ENCODE peak calls at places on chromosome 14, in nine cellular contexts. O, Z, N, J, W, S, X, R and Q are unnamed samples.

GRCh38 chr14:68655961-68656360 is 136.9 kb downstream of the ZFP36L1 start:
- DNase-seq in X (no peak), Z (no peak), O (no peak), S (no peak), J (peak), W (peak), R (no peak), N (peak), Q (no peak)

GRCh38 chr14:78987006-78987405 is 816.8 kb downstream of the NRXN3 start:
- DNase-seq in X (no peak), Z (no peak), J (no peak), W (no peak), S (peak), N (no peak), R (no peak), O (no peak), Q (no peak)

GRCh38 chr14:67586302-67586701 is 13.8 kb downstream of the PIGH start:
- DNase-seq in Z (no peak), W (no peak), R (no peak), O (no peak), J (no peak), S (no peak), X (no peak), N (no peak), Q (no peak)

GRCh38 chr14:20632831-20633771 is 8.4 kb downstream of the OR6S1 start:
- DNase-seq in X (peak), J (no peak), S (peak), W (peak), R (peak), N (no peak), O (peak), Z (peak), Q (peak)

GRCh38 chr14:25349269-25349668 is 299.3 kb upstream of the STXBP6 start:
- DNase-seq in X (no peak), S (no peak), Z (no peak), R (no peak), J (no peak), W (no peak), N (no peak), O (no peak), Q (no peak)

GRCh38 chr14:31692376-31692781 is 131.2 kb downstream of the NUBPL start:
- DNase-seq in X (peak), O (no peak), N (no peak), W (no peak), Z (no peak), R (no peak), S (no peak), J (no peak), Q (no peak)

GRCh38 chr14:69039287-69039628 is 60.2 kb upstream of the ACTN1 start:
- DNase-seq in S (no peak), N (no peak), O (no peak), R (no peak), J (no peak), Z (no peak), X (peak), W (peak), Q (no peak)

GRCh38 chr14:77270361-77271112 is 469 bp downstream of the NGB start:
- DNase-seq in R (no peak), W (no peak), X (no peak), S (peak), N (no peak), Z (no peak), J (no peak), O (no peak), Q (no peak)

GRCh38 chr14:59435106-59435505 is 30.1 kb downstream of the GPR135 start:
- DNase-seq in X (no peak), Z (no peak), W (no peak), S (no peak), R (no peak), O (no peak), N (no peak), J (no peak), Q (no peak)

GRCh38 chr14:104106471-104106991 is 21.0 kb downstream of the ASPG start:
- DNase-seq in R (no peak), S (no peak), O (peak), Z (no peak), N (no peak), X (no peak), W (no peak), J (no peak), Q (no peak)

DNA sequence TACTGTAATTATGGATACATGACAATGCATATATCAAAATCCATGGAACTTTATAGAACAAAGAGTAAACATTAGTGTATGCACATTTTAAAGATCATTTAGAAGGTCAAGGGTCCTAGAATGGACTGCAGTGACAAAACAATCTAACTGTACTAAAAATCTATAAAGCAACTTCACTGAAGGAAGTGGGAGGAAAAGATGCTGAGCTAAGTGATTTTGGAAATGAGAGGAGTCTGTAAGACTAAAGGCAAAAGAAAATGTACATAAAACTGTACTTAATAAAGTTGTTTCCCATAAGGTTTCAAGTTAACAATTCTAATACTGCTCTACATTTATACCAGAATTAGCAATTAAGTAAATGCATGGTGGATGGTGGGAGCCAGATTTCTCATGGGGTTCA is 46.9 kb upstream of the HIF1A start:
- DNase-seq in S (no peak), O (no peak), J (no peak), Z (no peak), N (no peak), R (no peak), X (no peak), W (no peak), Q (no peak)
- H3K27ac ChIP-seq in S (no peak), O (no peak), J (no peak), Z (no peak), N (no peak), R (no peak), X (no peak), W (no peak), Q (no peak)

DNA sequence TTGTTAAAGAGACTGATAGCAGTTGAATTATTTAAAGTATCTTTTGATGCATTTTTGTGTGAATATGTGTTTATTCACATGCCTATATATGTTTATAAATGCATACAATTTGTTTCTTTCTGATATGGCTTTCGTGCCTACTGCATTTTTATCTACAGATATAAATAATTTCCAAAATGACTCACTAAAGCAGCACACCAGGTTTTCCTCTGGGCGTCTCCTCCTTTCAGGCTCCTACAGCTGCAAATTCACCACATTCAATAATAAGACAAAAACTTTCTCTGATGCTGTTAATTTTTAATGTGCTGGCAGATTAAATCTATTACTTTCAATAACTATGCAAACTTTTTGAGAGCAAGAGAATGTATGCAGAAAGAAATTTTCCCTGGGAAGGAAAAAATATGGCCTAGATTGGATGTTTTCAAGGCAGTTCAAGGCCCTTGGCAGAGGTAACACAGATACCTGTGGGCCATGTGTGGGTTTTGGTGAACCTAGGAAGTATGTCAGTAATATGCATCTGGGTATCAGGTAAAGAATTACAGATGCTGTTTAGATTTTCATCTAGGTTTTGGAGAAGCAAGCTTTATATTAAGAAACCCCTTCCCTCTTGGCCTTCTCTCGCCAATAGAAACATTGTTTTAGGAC is 381.8 kb downstream of the EGLN3 start:
- DNase-seq in J (no peak), R (no peak), O (no peak), Z (no peak), S (no peak), W (no peak), N (no peak), X (no peak), Q (no peak)
- H3K27ac ChIP-seq in J (no peak), R (no peak), O (no peak), Z (no peak), S (no peak), W (no peak), N (no peak), X (no peak), Q (no peak)

DNA sequence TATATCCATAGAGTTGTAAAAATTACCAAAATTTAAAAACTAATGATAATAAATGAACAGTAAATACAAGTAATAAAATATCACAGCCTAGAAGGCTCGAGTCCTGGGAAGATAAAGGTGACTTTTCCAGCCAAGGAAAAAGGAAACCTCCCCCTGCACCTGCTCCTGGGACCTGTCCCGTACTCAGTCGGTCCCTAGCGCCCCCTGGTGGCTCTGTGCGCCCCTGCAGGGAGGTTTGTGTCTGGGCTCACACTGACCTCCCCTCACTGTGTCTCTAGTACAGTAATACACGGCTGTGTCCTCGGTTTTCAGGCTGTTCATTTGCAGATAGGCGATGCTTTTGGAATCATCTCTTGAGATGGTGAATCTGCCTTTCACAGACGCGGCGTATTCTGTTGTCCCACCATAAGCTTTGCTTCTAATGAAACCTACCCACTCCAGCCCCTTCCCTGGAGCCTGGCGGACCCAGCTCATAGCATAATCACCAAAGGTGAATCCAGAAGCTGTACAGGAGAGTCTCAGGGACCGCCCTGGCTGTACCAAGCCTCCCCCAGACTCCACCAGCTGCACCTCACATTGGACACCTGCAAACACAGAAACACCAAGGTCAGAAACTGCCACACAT is 1030.4 kb downstream of the TMEM121 start:
- DNase-seq in J (no peak), O (peak), W (peak), R (peak), N (no peak), X (no peak), S (peak), Z (peak), Q (no peak)
- H3K27ac ChIP-seq in J (no peak), O (no peak), W (no peak), R (no peak), N (no peak), X (no peak), S (no peak), Z (no peak), Q (no peak)

DNA sequence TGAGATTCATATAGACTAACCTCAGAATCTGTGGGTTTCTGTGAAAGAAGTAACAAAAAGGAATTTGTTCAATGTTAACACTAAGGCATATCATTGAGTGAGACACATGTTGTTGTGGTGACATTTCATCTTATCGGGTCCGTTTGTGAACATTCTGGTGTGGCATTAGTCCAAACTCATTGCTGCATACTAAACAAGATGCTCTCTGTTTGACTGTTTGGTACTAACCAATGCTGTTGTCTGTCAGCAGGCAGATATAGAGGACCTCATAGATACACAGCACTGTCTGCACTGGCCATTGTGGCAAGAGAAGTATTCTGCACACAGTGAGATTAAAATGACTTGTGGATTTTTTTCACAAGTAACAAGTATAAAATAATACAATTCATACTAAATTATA is 41.2 kb downstream of the SLC25A21 start:
- DNase-seq in N (no peak), R (no peak), X (no peak), Z (no peak), S (no peak), J (no peak), W (no peak), O (no peak), Q (no peak)
- H3K27ac ChIP-seq in N (no peak), R (no peak), X (no peak), Z (no peak), S (no peak), J (no peak), W (no peak), O (no peak), Q (no peak)

GRCh38 chr14:75069021-75069810 is at the start of gene ZC2HC1C:
- DNase-seq in W (peak), Z (peak), N (peak), X (peak), J (peak), O (peak), R (peak), S (peak), Q (peak)

GRCh38 chr14:75070383-75070782 is 942 bp downstream of the ZC2HC1C start:
- DNase-seq in X (no peak), N (no peak), Z (no peak), O (peak), J (peak), S (no peak), R (no peak), W (no peak), Q (no peak)

GRCh38 chr14:75067212-75067611 is 2.2 kb upstream of the ZC2HC1C start:
- DNase-seq in Z (no peak), X (no peak), J (no peak), O (no peak), R (no peak), S (no peak), W (no peak), N (no peak), Q (no peak)

GRCh38 chr14:75068294-75069020 is 984 bp upstream of the ZC2HC1C start:
- DNase-seq in R (no peak), N (no peak), Z (no peak), O (no peak), W (no peak), X (no peak), S (peak), J (no peak), Q (no peak)

DNA sequence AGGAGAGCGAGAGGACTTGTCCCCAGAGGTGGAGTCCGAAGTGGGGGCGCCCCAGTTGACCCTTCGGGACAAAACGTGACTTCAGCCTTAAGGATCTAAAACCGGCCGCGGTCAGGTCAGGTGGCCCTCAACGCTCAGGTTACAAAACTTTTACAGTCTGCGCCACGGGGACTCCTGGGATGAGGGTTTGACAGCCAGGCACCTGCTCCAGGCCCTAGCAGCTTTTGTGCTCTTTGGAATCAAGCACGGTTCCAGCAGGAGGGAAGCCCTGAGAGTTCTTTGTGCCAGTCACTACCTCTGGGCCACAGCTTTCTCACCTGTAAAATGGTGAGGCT is 337 bp downstream of the ZC2HC1C start:
- DNase-seq in N (no peak), S (peak), X (no peak), W (peak), J (no peak), R (no peak), O (no peak), Z (no peak), Q (no peak)
- H3K27ac ChIP-seq in N (peak), S (peak), X (peak), W (peak), J (peak), R (no peak), O (peak), Z (peak), Q (peak)

DNA sequence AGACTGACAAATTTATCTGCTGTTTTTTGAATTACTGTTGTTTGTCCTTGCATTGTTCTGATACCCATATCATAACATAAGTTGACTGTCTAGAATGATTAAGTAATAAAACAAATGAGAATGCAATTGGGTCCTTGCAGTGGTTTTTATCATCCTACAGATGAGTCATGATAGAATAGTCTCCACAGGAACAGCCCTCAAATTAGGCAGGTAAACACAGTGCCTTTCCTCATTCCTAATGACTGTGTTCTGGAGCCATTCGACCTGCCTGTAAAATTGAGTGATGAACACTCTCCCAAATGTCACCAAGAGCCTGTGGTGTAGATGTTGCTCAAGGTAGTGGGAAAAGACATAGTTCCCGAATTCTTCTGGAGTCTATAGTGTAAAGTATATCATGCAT is 12.3 kb downstream of the NKX2-8 start:
- DNase-seq in W (no peak), N (no peak), S (no peak), J (no peak), O (no peak), X (no peak), R (no peak), Z (no peak), Q (no peak)
- H3K27ac ChIP-seq in W (no peak), N (no peak), S (no peak), J (no peak), O (no peak), X (no peak), R (no peak), Z (no peak), Q (no peak)

GRCh38 chr14:105525861-105526780 is at the start of gene TMEM121:
- DNase-seq in J (peak), N (no peak), R (peak), S (peak), X (no peak), W (no peak), Z (no peak), O (peak), Q (no peak)
- H3K27ac ChIP-seq in J (peak), N (peak), R (no peak), S (no peak), X (no peak), W (peak), Z (peak), O (peak), Q (peak)

DNA sequence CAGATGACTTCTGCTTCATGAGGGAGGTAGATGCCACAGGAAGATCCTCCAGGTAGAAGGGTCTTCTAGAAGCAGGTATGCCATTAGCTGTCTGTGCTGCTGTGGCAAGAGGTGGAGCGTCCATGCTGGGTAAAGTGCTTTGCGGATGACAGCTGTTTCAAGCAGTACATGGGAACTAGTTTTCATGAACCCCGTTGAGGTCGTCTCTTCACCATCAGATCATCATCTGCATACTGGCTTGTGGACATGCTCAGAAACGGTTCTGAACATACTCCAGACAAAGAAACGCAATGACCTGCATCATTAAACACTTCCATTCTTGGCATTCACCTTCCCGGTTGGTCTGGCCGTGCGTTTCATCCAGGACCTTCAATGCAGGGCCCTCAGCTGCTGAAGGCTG is 314.4 kb upstream of the RTL1 start:
- DNase-seq in R (no peak), J (no peak), X (no peak), W (no peak), Z (no peak), S (no peak), N (peak), O (peak), Q (no peak)
- H3K27ac ChIP-seq in R (no peak), J (no peak), X (no peak), W (no peak), Z (no peak), S (no peak), N (no peak), O (no peak), Q (no peak)

GRCh38 chr14:56172571-56172971 is 54.4 kb downstream of the PELI2 start:
- DNase-seq in Z (no peak), J (no peak), O (no peak), R (no peak), N (no peak), X (peak), W (no peak), S (no peak), Q (no peak)
- H3K27ac ChIP-seq in Z (no peak), J (peak), O (no peak), R (no peak), N (peak), X (peak), W (no peak), S (peak), Q (no peak)